ENCODE peak calls at places on chromosomes 1 and 21, in four cellular contexts. D is activated CD4-positive, alpha-beta T cell treated with anti-CD3 and anti-CD28 coated beads, Interleukin-2, amount 50 U/mL, for 1 hour; K is dorsolateral prefrontal cortex; U is mucosa of descending colon. X is an unnamed sample.

GRCh38 chr1:941027-941587 is 17.4 kb downstream of the SAMD11 start:
- DNase-seq in U (no peak), D (no peak), K (no peak), X (no peak)

GRCh38 chr1:201608635-201609395 is 69.9 kb downstream of the NAV1 start:
- DNase-seq in D (no peak), K (no peak), U (no peak), X (no peak)

GRCh38 chr21:45326834-45327457 is 39.3 kb upstream of the POFUT2 start:
- DNase-seq in D (no peak), U (no peak), K (no peak), X (no peak)

GRCh38 chr1:212586429-212587303 is 21.9 kb upstream of the ATF3 start:
- DNase-seq in K (no peak), U (no peak), D (no peak), X (no peak)

GRCh38 chr1:156524481-156524869 is 23.9 kb upstream of the MEF2D start:
- DNase-seq in K (no peak), D (no peak), U (no peak), X (no peak)

GRCh38 chr1:77347646-77348045 is 65.8 kb downstream of the AK5 start:
- DNase-seq in D (no peak), U (no peak), K (no peak), X (no peak)

GRCh38 chr21:46347203-46347550 is 23.2 kb downstream of the PCNT start:
- DNase-seq in K (no peak), D (no peak), U (no peak), X (no peak)

GRCh38 chr1:26336477-26337205 is 17.3 kb downstream of the CRYBG2 start:
- DNase-seq in D (peak), U (peak), K (no peak), X (peak)

GRCh38 chr1:156338180-156338973 is at the start of the genes CCT3 and TSACC:
- DNase-seq in D (peak), U (peak), K (peak), X (peak)

GRCh38 chr1:213605732-213606131 is 382.0 kb upstream of the PROX1 start:
- DNase-seq in K (no peak), U (no peak), D (no peak), X (no peak)

GRCh38 chr1:201795066-201795465 is 33.9 kb upstream of the IPO9 start:
- DNase-seq in K (no peak), D (no peak), U (no peak), X (peak)

X was measured in COR-L47.